ENCODE peak calls at places on chromosomes 5 and 9, in seven cellular contexts. T is A673, M is ovary, U is fibroblast of pulmonary artery, L is heart right ventricle, J is astrocyte, K is PC-9. R is an unnamed sample.

GRCh38 chr5:61357745-61358144 is 25.7 kb downstream of the ZSWIM6 start:
- DNase-seq in T (no peak), M (no peak), U (no peak), L (no peak), J (no peak), K (no peak), R (no peak)

GRCh38 chr9:126788046-126788445 is 16.8 kb upstream of the ZBTB43 start:
- DNase-seq in T (no peak), M (no peak), U (peak), L (no peak), J (no peak), K (no peak), R (no peak)

GRCh38 chr5:42620579-42621216 is 135.9 kb upstream of the CCDC152 start:
- DNase-seq in T (no peak), M (no peak), U (no peak), L (no peak), J (peak), K (no peak), R (no peak)

GRCh38 chr5:173735171-173735570 is 118.7 kb upstream of the BOD1 start:
- DNase-seq in T (no peak), M (no peak), U (no peak), L (no peak), J (no peak), K (no peak), R (no peak)

GRCh38 chr5:150671509-150672236 is 10.6 kb downstream of the MYOZ3 start:
- DNase-seq in T (no peak), M (no peak), U (no peak), L (peak), J (no peak), K (no peak), R (no peak)

GRCh38 chr5:116652196-116652729 is 77.6 kb upstream of the SEMA6A start:
- DNase-seq in T (peak), M (no peak), U (peak), L (peak), J (peak), K (no peak), R (peak)

GRCh38 chr5:38167562-38167996 is 90.8 kb upstream of the EGFLAM start:
- DNase-seq in T (no peak), M (no peak), U (no peak), L (peak), J (no peak), K (no peak), R (no peak)

GRCh38 chr5:126477281-126477680 is 54.1 kb downstream of the GRAMD2B start:
- DNase-seq in T (no peak), M (no peak), U (peak), L (no peak), J (peak), K (no peak), R (no peak)

DNA sequence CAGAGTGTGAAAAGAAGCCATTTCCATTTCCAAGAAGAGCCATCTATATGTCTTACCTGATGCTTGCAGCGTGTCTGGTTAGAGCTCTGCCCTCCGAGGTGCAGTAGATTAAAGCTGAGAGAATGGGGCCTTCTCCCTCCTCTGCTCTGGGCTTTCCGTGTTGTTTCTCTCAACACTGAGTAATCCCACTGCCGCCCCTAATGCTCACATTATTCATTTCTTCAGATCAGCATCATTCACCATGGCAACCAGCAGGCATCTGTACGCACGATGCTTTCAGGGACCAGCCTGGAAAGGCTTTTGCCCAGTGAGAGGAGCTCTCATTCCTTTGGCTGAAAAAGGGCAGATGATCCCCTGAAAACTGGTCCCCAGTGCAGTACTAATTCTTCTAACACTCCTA is 79.6 kb downstream of the CYFIP2 start:
- DNase-seq in T (no peak), M (no peak), U (no peak), L (no peak), J (no peak), K (no peak), R (no peak)
- TF ChIP-seq CTCF in T (no peak), M (no peak), U (no peak), L (no peak), J (no peak), K (no peak), R (no peak)

GRCh38 chr5:73214921-73215490 is 42.0 kb downstream of the TMEM174 start:
- DNase-seq in T (no peak), M (no peak), U (no peak), L (no peak), J (no peak), K (no peak), R (no peak)
- H3K4me3 ChIP-seq in T (no peak), M (no peak), U (no peak), L (no peak), J (no peak), K (peak), R (no peak)

GRCh38 chr5:176561259-176561658 is 12.1 kb downstream of the CDHR2 start:
- DNase-seq in T (no peak), M (no peak), U (no peak), L (no peak), J (no peak), K (no peak), R (no peak)

GRCh38 chr5:176562189-176562588 is 13.0 kb downstream of the CDHR2 start:
- DNase-seq in T (no peak), M (no peak), U (no peak), L (no peak), J (no peak), K (no peak), R (no peak)

GRCh38 chr5:176557846-176558245 is 8.7 kb downstream of the CDHR2 start:
- DNase-seq in T (no peak), M (no peak), U (no peak), L (no peak), J (no peak), K (no peak), R (no peak)

GRCh38 chr5:176560364-176560763 is 11.2 kb downstream of the CDHR2 start:
- DNase-seq in T (no peak), M (no peak), U (no peak), L (no peak), J (no peak), K (no peak), R (no peak)

GRCh38 chr5:176559683-176560082 is 10.5 kb downstream of the CDHR2 start:
- DNase-seq in T (no peak), M (no peak), U (no peak), L (no peak), J (no peak), K (peak), R (no peak)
- TF ChIP-seq CTCF in T (peak), M (no peak), U (no peak), L (no peak), J (no peak), K (peak), R (no peak)

DNA sequence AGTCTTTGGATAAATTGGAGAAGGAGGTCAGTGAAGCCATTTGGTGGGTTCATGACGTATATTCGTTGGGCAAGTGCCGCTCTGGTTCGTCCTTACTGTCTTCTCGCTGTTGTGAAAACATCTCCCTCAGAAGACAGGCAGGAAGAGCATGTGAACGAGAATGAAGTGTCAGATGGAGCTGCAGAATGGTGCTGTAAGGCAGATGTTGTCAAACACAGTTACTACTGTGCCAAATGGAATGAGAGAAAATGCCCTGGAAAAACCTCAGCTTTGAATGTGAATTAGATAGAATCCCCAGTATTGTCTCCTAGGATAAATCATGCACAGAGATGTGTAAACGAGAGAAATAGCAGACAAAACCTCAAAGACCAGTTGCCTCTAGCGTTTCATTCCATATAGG is 121.5 kb downstream of the CAMK4 start:
- DNase-seq in T (no peak), M (no peak), U (no peak), L (no peak), J (peak), K (no peak), R (no peak)
- H3K4me3 ChIP-seq in T (no peak), M (no peak), U (no peak), L (no peak), J (no peak), K (no peak), R (no peak)

DNA sequence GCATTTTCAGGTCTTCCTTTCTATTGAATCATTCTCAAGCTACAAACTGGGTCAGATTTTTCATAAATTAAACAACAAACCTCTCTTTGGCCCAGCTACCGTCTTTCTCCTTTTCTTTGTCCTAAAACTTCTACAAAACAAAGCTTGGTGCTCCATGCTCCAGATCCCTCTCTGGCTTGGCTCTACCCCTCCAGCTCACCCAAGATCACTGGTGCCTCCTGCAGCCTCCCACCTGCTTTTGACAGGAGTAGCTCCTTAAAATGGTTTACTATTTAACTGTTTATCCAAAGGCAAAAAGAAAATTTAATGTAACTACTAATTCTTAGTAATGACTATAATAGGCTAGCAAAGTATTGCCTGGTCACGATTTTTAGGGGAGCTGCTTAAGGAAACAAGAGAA is 10.7 kb upstream of the SERINC5 start:
- DNase-seq in T (no peak), M (no peak), U (no peak), L (no peak), J (no peak), K (no peak), R (no peak)
- TF ChIP-seq CTCF in T (no peak), M (no peak), U (no peak), L (no peak), J (no peak), K (no peak), R (no peak)

GRCh38 chr5:170761708-170762066 is 21.8 kb upstream of the GABRP start:
- DNase-seq in T (no peak), M (no peak), U (no peak), L (no peak), J (no peak), K (no peak), R (no peak)
- H3K4me3 ChIP-seq in T (no peak), M (no peak), U (no peak), L (no peak), J (no peak), K (no peak), R (no peak)

R was measured in GM06990.